ENCODE peak calls at places on chromosomes 16 and 17, in five cellular contexts. N, J, P, O and U are unnamed samples.

GRCh38 chr16:81634380-81635121 is 144.5 kb upstream of the PLCG2 start:
- DNase-seq in O (peak), P (peak), J (no peak), N (no peak), U (no peak)

GRCh38 chr17:62919388-62919787 is 46.6 kb upstream of the TANC2 start:
- DNase-seq in P (no peak), J (peak), N (peak), O (peak), U (no peak)

GRCh38 chr16:11112723-11113348 is 143.2 kb downstream of the SOCS1 start:
- DNase-seq in P (no peak), O (no peak), J (peak), N (no peak), U (no peak)

GRCh38 chr16:21646721-21647561 is 5.5 kb downstream of the IGSF6 start:
- DNase-seq in J (peak), P (no peak), N (no peak), O (no peak), U (no peak)

GRCh38 chr17:10034719-10035475 is 129.8 kb upstream of the RCVRN start:
- DNase-seq in P (no peak), O (no peak), N (no peak), J (no peak), U (no peak)

GRCh38 chr17:68566145-68566738 is 34.9 kb downstream of the FAM20A start:
- DNase-seq in J (no peak), N (no peak), O (no peak), P (no peak), U (peak)

GRCh38 chr16:76577003-76577402 is 299.8 kb downstream of the CNTNAP4 start:
- DNase-seq in N (no peak), P (no peak), O (no peak), J (no peak), U (no peak)

GRCh38 chr17:78476973-78477372 is 98.5 kb downstream of the PGS1 start:
- DNase-seq in N (peak), P (peak), O (no peak), J (peak), U (no peak)

GRCh38 chr16:85750827-85751641 is at the start of gene C16orf74:
- DNase-seq in O (peak), P (no peak), N (peak), J (peak), U (peak)

GRCh38 chr16:22373662-22374310 is 633 bp downstream of the CDR2 start:
- DNase-seq in O (no peak), J (no peak), N (no peak), P (peak), U (peak)

GRCh38 chr17:50534222-50534978 is 1.9 kb downstream of the EPN3 start:
- DNase-seq in N (peak), J (peak), O (no peak), P (peak), U (no peak)

GRCh38 chr16:50121278-50121677 is 31.8 kb upstream of the TENT4B start:
- DNase-seq in O (no peak), N (no peak), P (no peak), J (no peak), U (no peak)

GRCh38 chr17:17724307-17724921 is 43.2 kb downstream of the RAI1 start:
- DNase-seq in J (no peak), P (peak), N (no peak), O (peak), U (peak)
- H3K9ac ChIP-seq in J (no peak), P (peak), N (no peak), O (peak), U (peak)

GRCh38 chr16:2032285-2033056 is 5.8 kb downstream of the NHERF2 start:
- DNase-seq in N (no peak), J (no peak), P (no peak), O (peak), U (peak)
- H3K4me3 ChIP-seq in N (peak), J (no peak), P (no peak), O (no peak), U (no peak)

GRCh38 chr17:79985951-79986391 is 49.7 kb downstream of the TBC1D16 start:
- DNase-seq in J (no peak), N (no peak), O (no peak), P (no peak), U (no peak)

GRCh38 chr17:79984045-79984840 is 51.4 kb downstream of the TBC1D16 start:
- DNase-seq in N (no peak), P (no peak), J (no peak), O (no peak), U (no peak)

GRCh38 chr17:79983456-79983855 is 52.2 kb downstream of the TBC1D16 start:
- DNase-seq in N (no peak), O (no peak), J (no peak), P (no peak), U (no peak)

GRCh38 chr17:79985361-79985760 is 50.3 kb downstream of the TBC1D16 start:
- DNase-seq in N (no peak), O (no peak), J (no peak), P (no peak), U (no peak)

GRCh38 chr17:79984877-79985276 is 50.8 kb downstream of the TBC1D16 start:
- DNase-seq in P (peak), O (no peak), N (no peak), J (no peak), U (no peak)
- H3K9ac ChIP-seq in P (no peak), O (no peak), N (no peak), J (no peak), U (no peak)

GRCh38 chr17:36945959-36946725 is 2.6 kb upstream of the AATF start:
- DNase-seq in N (no peak), O (no peak), J (no peak), P (peak), U (no peak)

GRCh38 chr17:36943250-36944220 is 5.2 kb upstream of the AATF start:
- DNase-seq in P (no peak), J (no peak), O (no peak), N (no peak), U (no peak)

GRCh38 chr17:36942631-36943125 is 5.4 kb downstream of the LHX1 start:
- DNase-seq in N (no peak), O (no peak), P (no peak), J (no peak), U (no peak)

GRCh38 chr17:36945160-36945559 is 3.6 kb upstream of the AATF start:
- DNase-seq in P (no peak), O (no peak), J (no peak), N (no peak), U (no peak)

DNA sequence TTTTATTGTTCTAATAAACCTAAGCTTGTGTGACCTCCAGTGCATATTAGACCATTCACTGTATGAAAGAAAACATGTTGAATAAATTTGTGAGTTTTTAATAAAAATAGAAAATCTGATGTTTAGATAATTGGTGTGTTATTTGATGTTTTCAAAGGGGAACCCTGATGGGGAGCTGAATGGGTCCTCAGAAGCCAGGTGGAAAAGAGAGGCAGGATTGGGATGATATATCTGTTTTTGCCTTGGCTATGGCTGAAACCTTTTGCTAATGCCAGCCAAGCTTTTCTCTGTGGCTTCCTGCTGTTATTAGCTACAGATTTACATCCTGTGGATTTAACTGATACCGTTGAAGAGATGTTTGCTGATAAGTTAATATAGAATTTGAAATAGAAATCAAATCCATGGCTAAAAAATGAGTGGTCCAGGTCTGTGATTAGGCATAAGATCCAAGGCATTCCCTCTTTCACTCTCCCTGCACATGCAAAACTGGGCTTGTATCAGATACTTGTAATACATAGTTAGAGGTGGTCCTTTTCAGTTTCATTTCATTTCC is 4.2 kb upstream of the AATF start:
- DNase-seq in O (no peak), P (no peak), N (no peak), J (no peak), U (no peak)
- H3K4me3 ChIP-seq in O (no peak), P (no peak), N (no peak), J (no peak), U (no peak)

DNA sequence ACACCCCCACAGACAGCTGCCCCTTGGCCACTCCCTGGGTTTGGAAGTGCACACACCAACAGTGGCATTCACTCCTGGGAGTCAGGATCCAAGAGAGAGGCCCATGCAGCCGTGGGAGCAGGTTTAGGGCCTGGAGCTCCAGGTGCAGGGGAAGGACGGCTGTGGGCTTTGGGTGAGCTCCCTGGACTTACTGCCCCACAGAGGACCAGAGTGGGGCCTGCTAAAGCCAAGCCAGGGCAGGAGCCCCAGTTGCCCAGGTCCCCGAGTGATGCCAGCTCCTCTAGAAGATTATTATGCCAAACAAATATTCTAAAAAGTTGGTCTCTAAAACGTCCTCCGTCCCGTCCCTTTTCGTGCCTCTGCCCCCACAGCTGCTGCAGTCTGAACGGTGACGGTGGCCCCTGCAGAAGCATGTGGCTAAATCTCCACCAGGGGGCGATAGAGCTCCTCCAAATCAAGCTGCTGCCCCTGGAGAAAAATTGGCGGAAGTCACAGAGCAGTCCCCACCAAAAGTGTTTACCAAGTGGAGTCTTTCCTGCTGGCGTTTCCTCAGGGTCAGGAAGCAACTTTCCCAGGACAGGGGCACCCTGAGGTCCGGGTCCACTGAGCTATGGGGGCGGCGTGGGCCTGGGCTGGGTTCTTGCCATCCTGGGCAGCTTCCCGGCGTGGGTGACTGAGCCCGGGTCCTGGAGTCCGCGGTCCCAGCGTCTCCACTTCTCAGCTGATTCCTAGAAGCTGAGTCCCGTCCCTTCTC is 4.2 kb downstream of the ARMC7 start:
- DNase-seq in O (peak), J (peak), N (peak), P (peak), U (peak)
- H3K9ac ChIP-seq in O (peak), J (peak), N (peak), P (peak), U (peak)